ENCODE peak calls at places on chromosomes 12 and 14, in five cellular contexts. H is AG10803, A is stomach, N is GM20000, P is kidney epithelial cell. B is an unnamed sample.

GRCh38 chr12:69298947-69299346 is 49.2 kb upstream of the LYZ start:
- DNase-seq in H (no peak), A (no peak), N (no peak), P (no peak), B (no peak)

GRCh38 chr12:79512068-79512467 is 178.7 kb downstream of the PAWR start:
- DNase-seq in H (no peak), A (no peak), N (no peak), P (no peak), B (no peak)

GRCh38 chr12:21962236-21962635 is 21.0 kb upstream of the ABCC9 start:
- DNase-seq in H (no peak), A (no peak), N (no peak), P (no peak), B (no peak)

GRCh38 chr12:13187399-13187798 is 9.1 kb upstream of the EMP1 start:
- DNase-seq in H (peak; percentile 87), A (no peak), N (no peak), P (peak; percentile 89), B (peak; percentile 26)

GRCh38 chr12:67534671-67535070 is 113.9 kb upstream of the DYRK2 start:
- DNase-seq in H (peak; percentile 95), A (no peak), N (no peak), P (peak; percentile 51), B (no peak)

GRCh38 chr12:71684081-71684480 is 1.8 kb upstream of the TMEM19 start:
- DNase-seq in H (no peak), A (no peak), N (no peak), P (no peak), B (no peak)

GRCh38 chr14:92867246-92867925 is 55.6 kb upstream of the CHGA start:
- DNase-seq in H (no peak), A (no peak), N (no peak), P (no peak), B (no peak)

GRCh38 chr12:64221656-64222010 is 463 bp downstream of the KICS2 start:
- DNase-seq in H (peak; percentile 77), A (peak; percentile 90), N (peak; percentile 16), P (peak; percentile 43), B (peak; percentile 89)

GRCh38 chr12:117384735-117385134 is 23.3 kb upstream of the NOS1 start:
- DNase-seq in H (no peak), A (no peak), N (no peak), P (no peak), B (no peak)

GRCh38 chr12:39401459-39401858 is 41.5 kb downstream of the KIF21A start:
- DNase-seq in H (peak; percentile 33), A (no peak), N (no peak), P (no peak), B (no peak)

GRCh38 chr12:86950043-86950838 is 694.0 kb upstream of the MGAT4C start:
- DNase-seq in H (no peak), A (no peak), N (no peak), P (no peak), B (no peak)

GRCh38 chr12:115394498-115395220 is 710.7 kb upstream of the TBX3 start:
- DNase-seq in H (peak; percentile 42), A (no peak), N (no peak), P (no peak), B (no peak)

GRCh38 chr14:71776463-71777359 is 155.5 kb upstream of the RGS6 start:
- DNase-seq in H (peak; percentile 4), A (no peak), N (no peak), P (no peak), B (no peak)

GRCh38 chr14:55092326-55092725 is 36.7 kb upstream of the LGALS3 start:
- DNase-seq in H (peak; percentile 87), A (no peak), N (no peak), P (no peak), B (no peak)

GRCh38 chr12:46459111-46459510 is 86.5 kb upstream of the SLC38A2 start:
- DNase-seq in H (peak; percentile 41), A (no peak), N (no peak), P (no peak), B (no peak)

GRCh38 chr14:75277796-75278421 is 719 bp upstream of the FOS start:
- DNase-seq in H (no peak), A (no peak), N (no peak), P (no peak), B (no peak)

GRCh38 chr12:3727877-3728632 is 24.9 kb downstream of the CRACR2A start:
- DNase-seq in H (peak; percentile 71), A (no peak), N (peak; percentile 60), P (no peak), B (no peak)

GRCh38 chr12:14258468-14258947 is 107.0 kb upstream of the ATF7IP start:
- DNase-seq in H (peak; percentile 41), A (no peak), N (no peak), P (no peak), B (no peak)

GRCh38 chr12:14256555-14257169 is 108.8 kb upstream of the ATF7IP start:
- DNase-seq in H (peak; percentile 89), A (peak; percentile 78), N (peak; percentile 64), P (no peak), B (no peak)

GRCh38 chr12:14257303-14257733 is 108.2 kb upstream of the ATF7IP start:
- DNase-seq in H (no peak), A (no peak), N (no peak), P (no peak), B (no peak)

GRCh38 chr12:14259481-14260010 is 105.9 kb upstream of the ATF7IP start:
- DNase-seq in H (no peak), A (no peak), N (no peak), P (no peak), B (no peak)

DNA sequence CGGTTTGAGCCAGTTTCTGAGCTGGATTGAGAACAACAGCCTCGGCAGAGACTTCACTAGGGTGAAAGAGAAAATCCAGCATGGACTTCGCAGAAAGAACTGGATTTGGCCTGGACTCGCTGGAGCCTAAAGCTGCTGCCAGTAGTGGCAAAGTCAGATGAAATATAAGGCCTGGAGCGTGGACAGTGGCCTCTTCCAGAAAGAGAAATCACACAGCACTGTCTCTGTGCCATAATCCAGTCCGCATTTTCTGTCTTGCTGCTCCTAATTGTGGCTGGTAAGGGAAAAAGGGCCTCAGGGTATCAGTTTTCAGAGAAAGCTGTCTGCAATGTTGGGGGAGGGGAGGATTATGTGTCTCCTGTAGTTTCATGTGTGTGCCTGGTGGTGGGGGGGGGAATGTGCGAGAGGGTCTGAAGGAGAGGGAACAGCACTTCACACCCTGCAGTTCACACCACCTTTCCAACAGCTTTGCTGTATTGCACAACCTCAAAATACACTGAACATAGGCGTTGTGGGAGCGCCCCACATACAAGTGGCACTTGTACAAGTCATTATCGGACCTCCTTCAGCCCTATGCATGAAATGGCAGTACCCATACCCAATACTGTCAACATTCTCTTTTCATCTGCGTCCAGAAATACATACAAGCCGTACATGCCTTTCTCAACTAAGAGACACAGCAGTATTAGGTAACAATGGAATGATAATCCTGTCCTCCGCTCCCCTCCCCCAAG is 107.6 kb upstream of the ATF7IP start:
- DNase-seq in H (peak; percentile 99), A (peak; percentile 95), N (peak; percentile 69), P (peak; percentile 87), B (peak; percentile 94)
- TF ChIP-seq CTCF in H (no peak), A (no peak), N (no peak), P (no peak), B (no peak)

GRCh38 chr14:90239139-90239538 is 17.2 kb upstream of the PSMC1 start:
- DNase-seq in H (no peak), A (no peak), N (no peak), P (no peak), B (no peak)

DNA sequence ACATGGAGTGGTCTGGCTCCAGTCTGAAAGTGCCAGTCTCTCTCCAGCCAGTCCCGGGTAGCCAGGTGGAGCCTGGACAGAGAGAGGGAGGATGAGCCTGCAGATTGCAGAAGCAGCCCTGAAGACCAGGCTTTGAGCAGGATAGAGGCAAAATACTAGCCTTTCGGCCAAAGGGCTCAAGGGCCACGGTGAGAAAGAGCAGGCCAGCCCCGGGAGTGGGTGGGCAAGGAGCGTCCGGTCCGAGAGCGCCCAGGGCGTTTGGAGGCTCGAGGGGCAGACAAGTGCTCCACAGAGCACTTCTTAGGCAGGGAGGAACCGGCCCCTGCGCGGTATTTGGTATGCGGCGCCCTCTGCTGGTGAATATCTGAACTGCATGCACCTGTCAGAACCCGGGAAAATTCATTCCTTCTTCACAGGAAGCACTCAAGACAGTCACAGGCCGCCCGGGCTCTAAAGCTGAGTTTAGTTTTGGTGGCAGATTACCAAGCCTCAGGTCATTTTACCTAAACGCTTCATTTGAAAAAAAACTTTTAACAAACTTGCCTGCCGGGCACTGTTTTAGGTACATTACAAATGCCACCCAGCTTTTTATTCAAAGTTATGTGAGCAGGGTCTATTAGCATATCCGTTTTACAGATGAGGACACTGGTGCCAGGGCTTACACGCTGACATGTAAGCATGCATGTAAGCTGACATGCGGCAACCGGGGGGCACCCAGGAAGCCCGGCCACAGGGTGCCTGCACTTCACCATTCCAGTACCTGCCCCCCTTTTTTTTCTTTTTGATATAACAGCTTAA is 21.0 kb upstream of the PSMC1 start:
- DNase-seq in H (peak; percentile 45), A (peak; percentile 76), N (peak; percentile 78), P (no peak), B (no peak)
- TF ChIP-seq CTCF in H (peak; percentile 84), A (peak; percentile 93), N (peak; percentile 73), P (peak; percentile 91), B (peak; percentile 48)

GRCh38 chr12:1091350-1091749 is 100.3 kb downstream of the ERC1 start:
- DNase-seq in H (no peak), A (no peak), N (no peak), P (no peak), B (no peak)

GRCh38 chr12:1094714-1095113 is 103.7 kb downstream of the ERC1 start:
- DNase-seq in H (no peak), A (no peak), N (peak; percentile 18), P (no peak), B (no peak)

GRCh38 chr12:1099158-1099557 is 108.1 kb downstream of the ERC1 start:
- DNase-seq in H (no peak), A (no peak), N (peak; percentile 46), P (no peak), B (no peak)

DNA sequence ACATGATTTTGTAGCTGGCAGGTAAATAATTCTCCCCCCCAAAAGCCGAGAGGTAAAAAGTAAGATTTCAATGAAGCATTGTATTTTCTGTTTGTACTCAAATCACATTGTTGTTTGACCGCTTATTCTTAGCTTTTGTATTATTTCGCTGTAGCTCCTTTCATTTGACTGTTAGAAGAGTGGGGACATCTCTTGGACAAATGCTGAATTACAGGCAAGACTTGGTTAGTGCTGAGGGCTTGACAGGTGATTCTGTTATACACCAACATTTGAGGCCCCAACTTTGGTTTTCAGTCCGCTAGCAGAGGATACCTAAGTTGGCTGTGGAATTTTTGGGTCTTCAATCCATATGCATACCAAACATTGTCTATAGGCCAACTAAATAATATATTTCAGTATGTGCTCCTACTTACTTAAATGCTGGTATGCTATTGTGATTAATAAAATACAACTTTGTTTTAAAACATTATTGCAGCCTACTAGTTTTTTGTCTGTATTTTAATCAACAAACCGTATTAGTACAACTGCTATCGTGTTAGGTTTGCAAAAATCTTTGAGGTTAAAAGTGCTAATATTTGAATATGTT is 102.2 kb downstream of the ERC1 start:
- DNase-seq in H (peak; percentile 62), A (no peak), N (peak; percentile 29), P (no peak), B (no peak)
- TF ChIP-seq CTCF in H (peak; percentile 91), A (peak; percentile 62), N (peak; percentile 76), P (peak; percentile 75), B (peak; percentile 37)

GRCh38 chr12:124370851-124371250 is 76.0 kb downstream of the RFLNA start:
- DNase-seq in H (no peak), A (no peak), N (no peak), P (no peak), B (no peak)

GRCh38 chr12:124371366-124371765 is 76.5 kb downstream of the RFLNA start:
- DNase-seq in H (no peak), A (no peak), N (no peak), P (no peak), B (no peak)

GRCh38 chr12:124372831-124373230 is 77.9 kb downstream of the RFLNA start:
- DNase-seq in H (no peak), A (no peak), N (no peak), P (no peak), B (no peak)

GRCh38 chr12:124370384-124370783 is 75.5 kb downstream of the RFLNA start:
- DNase-seq in H (no peak), A (no peak), N (no peak), P (no peak), B (no peak)

GRCh38 chr12:124371970-124372555 is 77.2 kb downstream of the RFLNA start:
- DNase-seq in H (no peak), A (no peak), N (no peak), P (no peak), B (no peak)
- TF ChIP-seq CTCF in H (no peak), A (no peak), N (no peak), P (no peak), B (no peak)